ENCODE peak calls at places on chromosomes 16 and 17, in seven cellular contexts. L is GM12878, M is IMR-90, Z is A549, C is K562, P is HCT116, G is H1. T is an unnamed sample.

GRCh38 chr16:63289834-63290460 is 1253.7 kb upstream of the CDH8 start:
- DNase-seq in L (no peak), M (no peak), Z (peak), C (peak), P (no peak), G (peak), T (peak)

GRCh38 chr16:88380099-88380498 is 2.7 kb upstream of the ZNF469 start:
- DNase-seq in L (no peak), M (no peak), Z (no peak), C (no peak), P (no peak), G (no peak), T (no peak)

GRCh38 chr16:70422543-70422942 is 16.4 kb downstream of the ST3GAL2 start:
- DNase-seq in L (no peak), M (no peak), Z (no peak), C (no peak), P (no peak), G (no peak), T (no peak)

GRCh38 chr17:42682400-42683384 is at the start of gene CNTNAP1:
- DNase-seq in L (no peak), M (peak), Z (peak), C (peak), P (no peak), G (no peak), T (peak)

GRCh38 chr16:9908613-9909012 is 273.6 kb downstream of the GRIN2A start:
- DNase-seq in L (no peak), M (no peak), Z (no peak), C (no peak), P (no peak), G (no peak), T (no peak)

GRCh38 chr17:50689251-50689650 is 18.5 kb downstream of the ANKRD40 start:
- DNase-seq in L (no peak), M (peak), Z (peak), C (no peak), P (no peak), G (no peak), T (no peak)

GRCh38 chr16:1505912-1506311 is 12.8 kb downstream of the TELO2 start:
- DNase-seq in L (no peak), M (no peak), Z (no peak), C (no peak), P (no peak), G (no peak), T (no peak)

GRCh38 chr16:4215106-4215505 is 26.8 kb downstream of the SRL start:
- DNase-seq in L (no peak), M (no peak), Z (no peak), C (no peak), P (no peak), G (no peak), T (no peak)

GRCh38 chr17:40097931-40098845 is 2.2 kb downstream of the NR1D1 start:
- DNase-seq in L (no peak), M (no peak), Z (no peak), C (peak), P (no peak), G (no peak), T (peak)

GRCh38 chr17:40097087-40097486 is 3.3 kb downstream of the NR1D1 start:
- DNase-seq in L (no peak), M (no peak), Z (no peak), C (no peak), P (no peak), G (no peak), T (no peak)

GRCh38 chr17:40095356-40095943 is 4.9 kb downstream of the NR1D1 start:
- DNase-seq in L (no peak), M (no peak), Z (no peak), C (no peak), P (no peak), G (no peak), T (no peak)

GRCh38 chr17:40094874-40095273 is 5.5 kb downstream of the NR1D1 start:
- DNase-seq in L (no peak), M (no peak), Z (no peak), C (no peak), P (no peak), G (no peak), T (no peak)

GRCh38 chr17:40095944-40096791 is 4.2 kb downstream of the NR1D1 start:
- DNase-seq in L (peak), M (peak), Z (no peak), C (no peak), P (no peak), G (no peak), T (no peak)
- TF ChIP-seq CEBPB in L (no peak), M (no peak), Z (no peak), C (no peak), P (no peak), G (no peak), T (no peak)

GRCh38 chr16:77834600-77834963 is 46.2 kb downstream of the VAT1L start:
- DNase-seq in L (no peak), M (peak), Z (no peak), C (no peak), P (no peak), G (no peak), T (no peak)

GRCh38 chr16:77833906-77834599 is 45.7 kb downstream of the VAT1L start:
- DNase-seq in L (no peak), M (peak), Z (no peak), C (no peak), P (no peak), G (peak), T (no peak)

GRCh38 chr16:77836801-77837200 is 48.4 kb downstream of the VAT1L start:
- DNase-seq in L (no peak), M (no peak), Z (no peak), C (no peak), P (no peak), G (no peak), T (no peak)

GRCh38 chr16:77838597-77839255 is 50.4 kb downstream of the VAT1L start:
- DNase-seq in L (no peak), M (peak), Z (no peak), C (no peak), P (no peak), G (no peak), T (no peak)

DNA sequence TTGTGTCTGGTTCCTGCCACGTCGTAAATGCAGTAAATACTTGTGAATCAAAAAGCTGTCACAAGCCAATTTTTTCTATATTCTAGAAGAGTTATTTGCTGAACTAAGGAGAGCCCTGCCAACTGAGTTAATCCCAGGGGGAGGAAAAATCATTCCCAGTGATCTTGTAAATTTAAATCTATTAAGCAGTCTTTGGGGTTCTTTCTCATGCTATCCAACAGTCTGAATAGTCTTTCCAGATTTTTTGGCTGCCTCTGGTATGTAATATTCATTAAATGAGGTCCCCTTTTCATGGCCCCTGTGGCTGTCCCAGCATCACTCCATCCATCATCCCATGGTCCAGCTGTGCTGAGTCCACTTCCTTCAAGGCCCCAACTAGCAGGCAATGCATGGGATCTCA is 46.7 kb downstream of the VAT1L start:
- DNase-seq in L (no peak), M (peak), Z (no peak), C (no peak), P (no peak), G (no peak), T (no peak)
- TF ChIP-seq CEBPB in L (no peak), M (no peak), Z (no peak), C (no peak), P (no peak), G (no peak), T (no peak)

GRCh38 chr16:82971126-82971525 is 344.4 kb downstream of the CDH13 start:
- DNase-seq in L (no peak), M (no peak), Z (no peak), C (no peak), P (no peak), G (no peak), T (no peak)
- TF ChIP-seq CEBPB in L (no peak), M (no peak), Z (no peak), C (no peak), P (no peak), G (no peak), T (no peak)

GRCh38 chr17:9767432-9767991 is 23.9 kb downstream of the DHRS7C start:
- DNase-seq in L (no peak), M (no peak), Z (no peak), C (no peak), P (no peak), G (no peak), T (no peak)

GRCh38 chr17:9769036-9769695 is 22.2 kb downstream of the DHRS7C start:
- DNase-seq in L (no peak), M (no peak), Z (no peak), C (no peak), P (no peak), G (no peak), T (no peak)

GRCh38 chr17:9771465-9771864 is 19.9 kb downstream of the DHRS7C start:
- DNase-seq in L (no peak), M (no peak), Z (no peak), C (no peak), P (no peak), G (no peak), T (no peak)

GRCh38 chr17:9766970-9767369 is 24.4 kb downstream of the DHRS7C start:
- DNase-seq in L (no peak), M (no peak), Z (no peak), C (no peak), P (no peak), G (no peak), T (no peak)

GRCh38 chr17:9768381-9768934 is 22.9 kb downstream of the DHRS7C start:
- DNase-seq in L (no peak), M (peak), Z (peak), C (peak), P (peak), G (no peak), T (peak)
- TF ChIP-seq CEBPB in L (no peak), M (no peak), Z (no peak), C (no peak), P (no peak), G (no peak), T (no peak)

GRCh38 chr17:19376799-19377198 is 1.5 kb upstream of the MAPK7 start:
- DNase-seq in L (no peak), M (no peak), Z (no peak), C (no peak), P (peak), G (no peak), T (no peak)
- TF ChIP-seq CEBPB in L (no peak), M (no peak), Z (no peak), C (no peak), P (no peak), G (no peak), T (no peak)

T was measured in HepG2.